ENCODE peak calls at places on chromosomes 11 and 22, in four cellular contexts. V, N, Q and M are unnamed samples.

GRCh38 chr11:112881461-112881860 is 79.8 kb upstream of the NCAM1 start:
- DNase-seq in V (no peak), Q (peak), N (peak), M (peak)

GRCh38 chr11:133946541-133947297 is 10.0 kb downstream of the IGSF9B start:
- DNase-seq in N (no peak), V (no peak), Q (peak), M (no peak)

GRCh38 chr11:76835928-76836612 is 24.6 kb upstream of the ACER3 start:
- DNase-seq in Q (no peak), N (peak), V (peak), M (no peak)

GRCh38 chr22:41347066-41347859 is 34.5 kb upstream of the TEF start:
- DNase-seq in V (no peak), Q (no peak), N (no peak), M (peak)

GRCh38 chr22:39314251-39314971 is 5.0 kb downstream of the RPL3 start:
- DNase-seq in N (no peak), V (no peak), Q (no peak), M (no peak)

GRCh38 chr11:61717286-61718033 is 35.0 kb upstream of the MYRF start:
- DNase-seq in V (no peak), Q (no peak), N (no peak), M (no peak)

GRCh38 chr11:76830639-76831312 is 29.9 kb upstream of the ACER3 start:
- DNase-seq in V (peak), N (peak), Q (no peak), M (no peak)

GRCh38 chr11:20156280-20156875 is 3.9 kb downstream of the DBX1 start:
- DNase-seq in V (no peak), N (no peak), Q (peak), M (no peak)

GRCh38 chr11:10426475-10426874 is 28.6 kb upstream of the AMPD3 start:
- DNase-seq in Q (no peak), V (peak), N (no peak), M (no peak)

GRCh38 chr22:41521166-41521565 is 23.1 kb downstream of the POLR3H start:
- DNase-seq in N (no peak), Q (no peak), V (no peak), M (no peak)

GRCh38 chr11:68896171-68896959 is 7.3 kb downstream of the MRPL21 start:
- DNase-seq in N (no peak), Q (no peak), V (no peak), M (no peak)

GRCh38 chr11:109783842-109784241 is 309.4 kb upstream of the ZC3H12C start:
- DNase-seq in V (no peak), N (no peak), Q (peak), M (no peak)

GRCh38 chr11:45671246-45672171 is 6.1 kb upstream of the CHST1 start:
- DNase-seq in N (no peak), Q (no peak), V (no peak), M (peak)

GRCh38 chr11:117969160-117969991 is 16.8 kb upstream of the IL10RA start:
- DNase-seq in N (no peak), Q (no peak), V (no peak), M (no peak)

GRCh38 chr11:72015511-72016061 is 16.9 kb downstream of the IL18BP start:
- DNase-seq in V (peak), Q (peak), N (peak), M (no peak)

GRCh38 chr11:9280655-9281301 is 15.6 kb upstream of the DENND5A start:
- DNase-seq in V (peak), Q (no peak), N (peak), M (no peak)

GRCh38 chr11:112013501-112014164 is 11.6 kb upstream of the DLAT start:
- DNase-seq in V (no peak), N (no peak), Q (no peak), M (no peak)

GRCh38 chr11:73333626-73334199 is 25.6 kb downstream of the ARHGEF17 start:
- DNase-seq in N (no peak), V (no peak), Q (no peak), M (no peak)

GRCh38 chr22:30116362-30117117 is 36.3 kb downstream of the HORMAD2 start:
- DNase-seq in V (peak), Q (peak), N (peak), M (no peak)

GRCh38 chr11:63813035-63813562 is at the start of gene SPINDOC:
- DNase-seq in V (peak), N (peak), Q (peak), M (peak)

GRCh38 chr11:117143390-117143789 is 697 bp upstream of the PAFAH1B2 start:
- DNase-seq in N (peak), V (peak), Q (peak), M (peak)

GRCh38 chr11:68942751-68943271 is 38.0 kb downstream of the MRGPRD start:
- DNase-seq in N (peak), V (no peak), Q (no peak), M (no peak)

GRCh38 chr11:61756452-61757212 is 4.2 kb downstream of the MYRF start:
- DNase-seq in Q (no peak), V (peak), N (peak), M (peak)

GRCh38 chr11:108588287-108588686 is 5.3 kb downstream of the EXPH5 start:
- DNase-seq in Q (no peak), N (no peak), V (no peak), M (no peak)

GRCh38 chr11:82174610-82175009 is 559.1 kb downstream of the FAM181B start:
- DNase-seq in V (no peak), N (no peak), Q (peak), M (no peak)

GRCh38 chr11:70612459-70613141 is 214.3 kb downstream of the CTTN start:
- DNase-seq in N (no peak), Q (no peak), V (no peak), M (no peak)

GRCh38 chr11:122348658-122349451 is 232.8 kb upstream of the BLID start:
- DNase-seq in V (no peak), N (no peak), Q (no peak), M (no peak)

GRCh38 chr11:93591247-93591898 is 48.2 kb upstream of the SMCO4 start:
- DNase-seq in Q (no peak), N (peak), V (peak), M (no peak)

GRCh38 chr11:11876458-11876857 is 34.7 kb downstream of the USP47 start:
- DNase-seq in V (no peak), Q (peak), N (no peak), M (no peak)

GRCh38 chr22:44455151-44455962 is 42.7 kb downstream of the RTL6 start:
- DNase-seq in V (no peak), N (no peak), Q (no peak), M (no peak)

GRCh38 chr11:43376065-43376464 is 17.3 kb downstream of the TTC17 start:
- DNase-seq in N (no peak), V (no peak), Q (no peak), M (no peak)

GRCh38 chr11:34825670-34826383 is 90.4 kb downstream of the APIP start:
- DNase-seq in N (no peak), Q (no peak), V (no peak), M (peak)

GRCh38 chr11:10664511-10664910 is 29.0 kb downstream of the IRAG1 start:
- DNase-seq in N (no peak), V (no peak), Q (no peak), M (no peak)

GRCh38 chr11:68020575-68020974 is 9.9 kb upstream of the NDUFS8 start:
- DNase-seq in N (peak), V (peak), Q (peak), M (no peak)

GRCh38 chr11:24496371-24496727 is 504 bp upstream of the LUZP2 start:
- DNase-seq in Q (no peak), V (peak), N (peak), M (no peak)

GRCh38 chr11:114606003-114606801 is 10.6 kb upstream of the NXPE4 start:
- DNase-seq in N (peak), Q (no peak), V (peak), M (no peak)

GRCh38 chr11:122853971-122854446 is 15.7 kb downstream of the CRTAM start:
- DNase-seq in Q (peak), N (peak), V (peak), M (no peak)

GRCh38 chr11:73201249-73201648 is 16.8 kb upstream of the P2RY2 start:
- DNase-seq in V (peak), Q (no peak), N (peak), M (no peak)

GRCh38 chr11:78101073-78101472 is 21.4 kb upstream of the NDUFC2 start:
- DNase-seq in Q (no peak), V (peak), N (no peak), M (no peak)

GRCh38 chr11:134949121-134949591 is 537.1 kb upstream of the B3GAT1 start:
- DNase-seq in Q (no peak), N (peak), V (peak), M (no peak)

GRCh38 chr11:798093-798713 is at the start of gene SLC25A22:
- DNase-seq in N (peak), Q (peak), V (peak), M (peak)
- H3K4me3 ChIP-seq in N (peak), Q (peak), V (peak), M (peak)

GRCh38 chr22:43411040-43411919 is 534 bp upstream of the MPPED1 start:
- DNase-seq in V (no peak), Q (peak), N (no peak), M (no peak)

GRCh38 chr22:43407591-43407990 is 4.2 kb upstream of the MPPED1 start:
- DNase-seq in Q (no peak), V (no peak), N (no peak), M (peak)

GRCh38 chr22:43408009-43408408 is 3.8 kb upstream of the MPPED1 start:
- DNase-seq in Q (no peak), N (no peak), V (no peak), M (no peak)

GRCh38 chr22:43409046-43409445 is 2.8 kb upstream of the MPPED1 start:
- DNase-seq in Q (no peak), V (no peak), N (no peak), M (no peak)

DNA sequence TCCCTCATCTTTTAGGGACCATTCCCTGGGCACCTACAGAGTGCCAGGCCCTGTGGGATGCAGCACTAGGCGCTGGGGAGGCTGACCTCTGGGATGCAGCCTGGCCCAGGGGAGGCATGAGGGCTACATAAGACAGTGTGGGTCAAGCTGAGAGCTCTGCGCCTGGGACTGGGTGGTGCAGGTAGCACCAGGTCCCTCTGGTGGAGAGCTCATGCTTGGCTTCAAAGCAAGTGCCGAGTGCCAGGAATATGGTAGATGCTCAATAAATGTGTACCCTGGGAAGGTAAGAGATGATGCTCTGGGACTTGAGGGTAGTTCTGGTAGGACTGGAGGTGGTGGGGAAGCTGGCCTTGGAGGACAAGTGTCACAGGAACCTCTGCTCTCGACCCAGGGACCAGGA is 2.0 kb upstream of the MPPED1 start:
- DNase-seq in V (no peak), N (no peak), Q (no peak), M (peak)
- H3K27ac ChIP-seq in V (no peak), N (no peak), Q (no peak), M (no peak)

GRCh38 chr22:46933040-46933439 is 170.6 kb downstream of the TBC1D22A start:
- DNase-seq in V (no peak), Q (no peak), N (no peak), M (no peak)

GRCh38 chr22:46933526-46933925 is 171.1 kb downstream of the TBC1D22A start:
- DNase-seq in V (no peak), Q (no peak), N (no peak), M (no peak)

GRCh38 chr22:46931881-46932280 is 169.4 kb downstream of the TBC1D22A start:
- DNase-seq in N (no peak), Q (no peak), V (peak), M (no peak)

GRCh38 chr22:46929689-46930225 is 167.3 kb downstream of the TBC1D22A start:
- DNase-seq in V (no peak), N (no peak), Q (no peak), M (no peak)

DNA sequence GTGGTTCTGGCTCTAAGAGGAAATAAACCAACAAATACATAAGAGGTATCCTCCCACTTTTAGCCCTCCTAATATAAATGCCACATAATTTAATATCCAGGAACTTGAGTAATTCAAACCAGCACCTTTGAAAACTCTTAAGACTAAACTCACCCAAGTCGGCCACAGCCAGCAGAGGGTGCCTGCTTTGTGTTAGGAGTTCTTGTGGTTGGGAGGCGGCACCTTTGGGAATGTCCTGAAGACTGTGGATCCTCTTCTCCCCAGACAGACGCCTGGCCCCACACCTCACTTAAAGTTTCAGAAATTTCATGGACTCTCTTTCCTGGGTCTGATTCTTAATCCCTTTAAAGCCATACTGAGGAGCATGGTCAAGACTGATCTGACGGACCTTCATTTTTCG is 169.0 kb downstream of the TBC1D22A start:
- DNase-seq in N (peak), Q (no peak), V (no peak), M (no peak)
- TF ChIP-seq CTCF in N (peak), Q (peak), V (peak), M (no peak)

GRCh38 chr11:101914737-101915426 is at the start of gene CEP126:
- DNase-seq in Q (peak), N (peak), V (peak), M (peak)
- H3K4me3 ChIP-seq in Q (peak), N (peak), V (peak), M (peak)